ENCODE peak calls at places on chromosomes 5 and 9, in four cellular contexts. S is lung, K is neural crest cell, W is GM20000. M is an unnamed sample.

GRCh38 chr5:133870661-133871060 is 97.8 kb downstream of the C5orf15 start:
- DNase-seq in S (no peak), K (no peak), W (no peak), M (no peak)

GRCh38 chr9:135906291-135907005 is 898 bp downstream of the CAMSAP1 start:
- DNase-seq in S (no peak), W (no peak), K (no peak), M (no peak)

GRCh38 chr5:110439280-110439679 is 287.2 kb downstream of the TMEM232 start:
- DNase-seq in K (no peak), W (no peak), S (no peak), M (no peak)

GRCh38 chr5:56321236-56321881 is 88.2 kb upstream of the ANKRD55 start:
- DNase-seq in K (no peak), W (no peak), S (no peak), M (no peak)

GRCh38 chr9:107465467-107466451 is 23.8 kb downstream of the KLF4 start:
- DNase-seq in S (peak; percentile 61), W (peak; percentile 78), K (peak; percentile 66), M (no peak)

GRCh38 chr9:21455320-21455719 is 15.1 kb downstream of the IFNA1 start:
- DNase-seq in K (no peak), S (no peak), W (peak; percentile 37), M (no peak)

GRCh38 chr5:115343855-115344254 is 47.4 kb upstream of the CCDC112 start:
- DNase-seq in K (no peak), S (no peak), W (no peak), M (no peak)

GRCh38 chr5:156640751-156641241 is 209.3 kb upstream of the PPP1R2B start:
- DNase-seq in W (no peak), K (no peak), S (no peak), M (no peak)

GRCh38 chr9:93708987-93709302 is 132.6 kb downstream of the PHF2 start:
- DNase-seq in W (no peak), K (no peak), S (no peak), M (no peak)

GRCh38 chr5:76790632-76791290 is 28.1 kb upstream of the F2RL1 start:
- DNase-seq in S (no peak), K (no peak), W (no peak), M (no peak)

GRCh38 chr5:142613231-142613630 is 72.7 kb downstream of the FGF1 start:
- DNase-seq in S (no peak), W (no peak), K (no peak), M (no peak)

GRCh38 chr9:1217076-1217475 is 166.9 kb downstream of the DMRT2 start:
- DNase-seq in K (no peak), S (no peak), W (no peak), M (no peak)

GRCh38 chr9:1216532-1216931 is 166.4 kb downstream of the DMRT2 start:
- DNase-seq in W (no peak), S (no peak), K (no peak), M (no peak)

GRCh38 chr9:1219284-1219683 is 169.1 kb downstream of the DMRT2 start:
- DNase-seq in S (no peak), K (no peak), W (no peak), M (no peak)

GRCh38 chr9:1222511-1222910 is 172.4 kb downstream of the DMRT2 start:
- DNase-seq in S (no peak), W (no peak), K (no peak), M (no peak)
- TF ChIP-seq CTCF in S (no peak), W (no peak), K (no peak), M (no peak)

DNA sequence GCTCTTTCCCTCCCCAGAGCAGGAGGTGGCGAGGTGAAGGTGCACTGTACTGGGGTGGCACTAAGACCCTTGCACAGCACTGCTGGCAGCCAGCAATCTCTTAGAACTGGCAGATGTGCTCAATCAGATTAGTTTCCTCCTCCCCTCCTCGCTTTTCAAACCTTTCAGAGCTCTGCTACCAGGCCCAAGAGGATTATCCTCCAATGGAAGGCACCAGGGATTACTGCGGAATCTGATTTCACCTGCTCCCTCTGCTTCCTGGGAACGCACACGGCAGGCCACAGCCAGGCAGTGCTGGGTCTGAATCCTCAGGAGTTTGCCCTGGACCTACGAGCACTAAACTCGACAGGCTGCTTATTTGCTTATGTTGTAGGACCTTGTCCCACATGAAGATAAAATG is 32.8 kb downstream of the FABP6 start:
- DNase-seq in W (no peak), S (no peak), K (no peak), M (no peak)
- TF ChIP-seq CTCF in W (no peak), S (no peak), K (no peak), M (no peak)

GRCh38 chr5:9766581-9766980 is 136.4 kb upstream of the TAS2R1 start:
- DNase-seq in S (no peak), W (no peak), K (no peak), M (no peak)
- TF ChIP-seq CTCF in S (no peak), W (no peak), K (no peak), M (no peak)

DNA sequence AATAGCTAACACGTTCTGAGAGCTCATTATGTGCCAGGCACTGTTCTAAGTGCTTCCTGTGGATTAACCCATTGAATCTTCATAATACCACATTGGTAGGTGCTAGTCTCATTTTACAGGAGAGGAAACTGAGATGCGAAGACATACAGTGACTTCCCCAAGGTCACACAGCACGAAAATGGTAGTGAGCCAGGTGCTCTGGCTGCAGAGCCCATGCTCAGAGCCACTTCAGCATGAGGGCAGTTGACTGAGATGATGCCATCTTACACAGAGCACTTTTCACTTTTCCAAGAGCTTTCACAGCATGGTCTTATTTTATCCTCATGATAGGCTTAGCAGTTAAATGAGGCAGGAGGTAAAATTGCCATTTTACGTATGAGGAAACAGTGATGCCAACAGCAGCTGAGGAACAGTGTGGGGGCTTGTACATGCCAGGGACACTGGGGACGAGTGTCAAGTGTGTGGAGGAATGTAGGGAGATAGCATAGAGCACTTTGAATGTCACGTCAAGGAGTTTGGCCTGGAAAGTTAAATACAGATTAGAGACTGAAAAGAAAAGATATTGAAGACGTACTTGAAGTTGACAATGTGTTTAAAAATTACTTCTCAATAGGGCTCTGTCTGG is 180.0 kb downstream of the KIF4B start:
- DNase-seq in K (no peak), W (no peak), S (no peak), M (no peak)
- TF ChIP-seq CTCF in K (no peak), W (no peak), S (no peak), M (no peak)

DNA sequence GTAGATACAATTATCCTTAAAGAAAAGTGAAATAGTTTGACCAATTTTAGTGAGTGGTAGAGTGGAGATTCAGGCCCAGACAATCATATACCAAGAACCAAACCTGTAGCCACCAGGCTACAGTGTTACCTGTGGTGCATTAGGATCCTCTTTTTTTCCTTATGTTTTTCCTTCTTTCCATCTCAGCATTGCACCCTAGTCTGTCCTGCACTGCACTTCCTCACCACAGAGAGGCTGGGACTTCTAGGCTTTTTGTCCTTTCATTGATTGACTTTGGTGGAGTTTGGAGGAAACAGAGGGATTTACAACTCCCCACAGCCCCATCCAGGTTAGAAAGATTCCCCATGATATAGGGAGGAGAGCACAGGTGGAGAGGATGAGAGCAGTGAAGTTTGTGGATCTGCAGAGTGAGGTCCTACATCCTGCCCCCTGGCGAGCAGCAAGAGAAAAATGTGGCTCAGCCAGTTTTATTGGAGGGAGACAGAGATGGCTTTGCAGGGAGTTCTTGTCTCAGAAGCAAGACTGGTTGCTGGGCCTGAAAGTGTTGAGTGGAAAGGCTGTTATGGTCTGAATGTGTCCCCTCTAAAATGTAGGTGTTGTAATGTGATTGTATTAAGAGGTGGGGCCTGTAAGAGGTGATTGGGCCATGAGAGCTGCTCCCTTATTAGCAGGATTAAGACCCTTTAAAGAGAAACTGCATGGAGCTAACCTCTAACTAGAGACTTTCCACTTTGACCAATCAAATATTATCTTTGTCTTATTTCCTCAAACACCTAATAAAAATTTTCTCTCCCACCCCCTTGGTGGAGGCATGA is 36.2 kb downstream of the KIF4B start:
- DNase-seq in W (no peak), S (no peak), K (no peak), M (no peak)
- TF ChIP-seq CTCF in W (peak; percentile 45), S (no peak), K (peak; percentile 54), M (peak; percentile 62)

GRCh38 chr9:111300140-111300735 is 29.8 kb downstream of the OR2K2 start:
- DNase-seq in S (no peak), W (no peak), K (no peak), M (no peak)
- TF ChIP-seq CTCF in S (no peak), W (no peak), K (no peak), M (no peak)

M was measured in GM12864.